ENCODE peak calls at places on chromosomes 7 and 10, in four cellular contexts. R is right lobe of liver, G is hepatocyte, I is A673. A is an unnamed sample. For H3K9me3 and H3K4me1, the result is how much of the 10 kb centered on the place peaks cover.

GRCh38 chr7:80858141-80858903 is 60.5 kb downstream of the SEMA3C start:
- DNase-seq in R (no peak), G (peak), I (no peak), A (no peak)

GRCh38 chr7:129949292-129950133 is 3.2 kb downstream of the UBE2H start:
- DNase-seq in R (no peak), G (peak), I (peak), A (no peak)

GRCh38 chr7:116708248-116708647 is 36.3 kb downstream of the MET start:
- DNase-seq in R (no peak), G (no peak), I (no peak), A (no peak)

GRCh38 chr10:95236068-95236903 is 42.2 kb downstream of the ACSM6 start:
- DNase-seq in R (no peak), G (no peak), I (peak), A (no peak)

GRCh38 chr7:134394046-134394445 is 64.9 kb downstream of the AKR1B1 start:
- DNase-seq in R (no peak), G (no peak), I (no peak), A (no peak)

GRCh38 chr10:77201135-77202111 is 436.2 kb downstream of the KCNMA1 start:
- DNase-seq in R (no peak), G (no peak), I (no peak), A (no peak)

GRCh38 chr10:28444031-28444430 is 88.9 kb upstream of the WAC start:
- DNase-seq in R (no peak), G (no peak), I (no peak), A (no peak)

GRCh38 chr7:128387663-128388485 is 21.9 kb downstream of the IMPDH1 start:
- DNase-seq in R (peak), G (peak), I (peak), A (peak)

GRCh38 chr7:35285799-35286198 is 31.9 kb upstream of the TBX20 start:
- DNase-seq in R (no peak), G (no peak), I (no peak), A (no peak)
- TF ChIP-seq CTCF in R (no peak), G (no peak), I (no peak), A (no peak)

DNA sequence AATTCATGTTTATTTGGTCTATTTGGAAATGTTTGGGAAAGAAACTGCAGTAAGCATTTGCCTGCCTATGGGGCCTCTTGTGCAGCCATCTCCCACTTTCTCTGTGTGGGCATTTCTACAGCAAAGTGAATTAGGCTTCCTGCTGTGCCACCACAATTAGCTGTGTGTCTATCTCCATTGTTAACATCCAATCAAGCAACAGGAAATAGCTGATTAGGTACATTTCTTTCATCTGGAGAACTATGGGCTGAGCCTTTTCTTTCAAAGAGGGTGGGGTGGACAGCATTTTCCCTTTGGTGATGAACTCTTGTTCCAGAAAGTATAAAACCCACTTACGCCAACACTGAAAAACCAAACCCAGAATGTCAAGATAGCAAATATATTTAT is 640.0 kb downstream of the ACTR3B start:
- DNase-seq in R (no peak), G (no peak), I (no peak), A (no peak)
- H3K9me3 ChIP-seq in R (under half), G (under half), I (under half), A (under half)

GRCh38 chr10:122471531-122472177 is 10.3 kb downstream of the HTRA1 start:
- DNase-seq in R (no peak), G (no peak), I (no peak), A (peak)

GRCh38 chr10:122475581-122475980 is 14.2 kb downstream of the HTRA1 start:
- DNase-seq in R (no peak), G (no peak), I (no peak), A (peak)

GRCh38 chr10:122474145-122474739 is 12.9 kb downstream of the HTRA1 start:
- DNase-seq in R (no peak), G (no peak), I (no peak), A (peak)

GRCh38 chr10:122475130-122475529 is 13.8 kb downstream of the HTRA1 start:
- DNase-seq in R (no peak), G (no peak), I (no peak), A (no peak)

DNA sequence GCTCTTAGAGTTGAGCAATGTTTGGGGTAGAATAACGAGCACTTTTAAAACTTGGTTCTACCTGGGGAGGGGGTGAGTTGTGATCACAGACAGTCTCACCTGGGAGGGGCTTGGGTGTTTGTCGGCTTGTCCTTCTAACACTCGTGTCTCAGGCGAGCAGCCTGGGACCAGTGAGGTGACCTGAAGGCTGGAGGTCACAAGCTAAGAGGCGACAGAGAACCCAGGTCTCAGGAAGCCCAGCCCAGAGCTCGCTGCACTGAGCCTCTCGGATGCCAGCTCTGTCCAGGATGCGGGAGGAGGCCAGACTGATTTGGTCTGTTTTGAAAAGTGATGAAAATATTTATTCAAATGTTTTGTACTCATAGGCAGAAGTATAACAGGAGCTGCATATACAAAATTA is 11.8 kb downstream of the HTRA1 start:
- DNase-seq in R (no peak), G (no peak), I (no peak), A (peak)
- H3K4me1 ChIP-seq in R (under half), G (under half), I (under half), A (under half)

DNA sequence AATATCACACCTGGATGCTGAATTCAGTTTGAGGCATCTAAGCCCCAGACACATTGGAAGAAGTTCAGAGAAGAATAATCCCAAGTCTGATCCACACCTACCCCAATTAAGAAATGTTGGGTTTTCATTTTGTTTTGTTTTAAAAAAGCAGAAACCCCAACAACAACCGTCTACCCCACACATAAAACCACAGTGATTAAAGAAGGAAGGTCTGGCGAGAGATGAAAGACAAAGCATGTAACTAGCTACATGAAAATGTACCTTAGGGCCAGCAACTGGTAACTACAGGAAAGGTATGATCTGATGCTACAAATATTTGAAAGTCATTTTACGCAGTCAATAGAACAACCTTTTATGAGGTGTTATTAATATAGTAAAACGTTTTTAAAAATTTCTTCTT is 1112.3 kb downstream of the GATA3 start:
- DNase-seq in R (no peak), G (no peak), I (no peak), A (no peak)
- TF ChIP-seq CTCF in R (no peak), G (no peak), I (no peak), A (no peak)

DNA sequence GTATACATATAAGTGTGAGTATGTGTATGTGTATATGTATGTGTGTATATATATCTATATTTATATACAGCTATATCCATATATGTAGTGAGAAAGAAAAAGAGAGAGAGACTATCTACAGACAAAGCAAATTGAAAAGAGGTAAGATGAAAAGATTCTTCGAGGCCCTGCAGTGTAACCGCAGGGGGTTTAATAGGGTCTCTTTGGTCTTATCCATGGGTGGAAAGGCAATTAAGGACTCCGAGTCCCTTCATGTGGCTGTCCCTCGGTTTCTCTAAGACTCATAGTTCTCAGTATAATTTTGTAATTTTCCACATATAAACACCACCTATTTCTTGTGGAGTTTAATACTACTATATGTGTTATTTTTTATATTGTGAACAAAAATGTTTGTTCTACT is 50.6 kb upstream of the JAZF1 start:
- DNase-seq in R (no peak), G (no peak), I (no peak), A (no peak)
- H3K9me3 ChIP-seq in R (under half), G (under half), I (under half), A (under half)

DNA sequence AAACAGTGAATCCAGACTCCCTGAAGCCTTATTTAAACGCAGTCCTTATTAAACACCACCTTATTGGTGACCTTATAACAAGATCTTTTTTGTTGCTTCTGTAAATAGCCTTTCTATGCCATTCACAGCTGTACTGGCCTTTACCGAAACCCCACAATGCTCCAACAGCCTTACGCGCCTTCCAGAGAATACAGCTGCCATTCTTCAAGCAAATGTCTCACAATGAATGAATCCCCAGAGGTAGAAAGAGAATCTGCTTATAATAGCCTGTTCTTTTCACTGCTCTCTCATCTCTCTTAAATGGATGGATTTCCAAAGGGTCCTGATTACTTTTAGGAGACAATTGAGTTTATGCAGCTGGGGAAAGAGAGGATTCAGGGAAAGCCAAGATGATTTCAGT is 183.0 kb upstream of the PDE1C start:
- DNase-seq in R (no peak), G (no peak), I (no peak), A (no peak)
- H3K4me1 ChIP-seq in R (under half), G (under half), I (under half), A (under half)

GRCh38 chr10:9608592-9608991 is 1409.1 kb upstream of the CELF2 start:
- DNase-seq in R (no peak), G (peak), I (no peak), A (no peak)
- TF ChIP-seq CTCF in R (no peak), G (peak), I (peak), A (no peak)

DNA sequence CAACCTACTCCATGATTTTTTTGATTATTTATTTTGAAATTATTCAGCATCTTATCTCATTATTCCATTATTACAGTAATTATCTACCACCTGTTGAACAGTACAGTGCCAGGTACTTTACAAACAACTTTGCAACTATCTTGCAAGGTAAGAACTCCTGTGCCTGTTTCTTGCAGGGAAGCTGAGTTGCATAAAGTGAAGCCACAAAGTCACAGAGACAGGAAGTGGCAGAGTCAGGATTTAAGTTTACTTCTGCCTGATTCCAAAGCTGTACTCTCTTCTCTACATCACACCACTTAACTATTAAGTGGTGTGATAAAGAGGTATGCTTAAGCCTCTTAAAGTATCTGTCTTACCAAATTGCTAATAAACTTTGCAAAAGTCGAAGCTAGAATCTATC is 80.1 kb downstream of the LRRTM3 start:
- DNase-seq in R (no peak), G (no peak), I (no peak), A (no peak)
- H3K9me3 ChIP-seq in R (under half), G (under half), I (under half), A (under half)

GRCh38 chr7:141590666-141591065 is 39.5 kb downstream of the AGK start:
- DNase-seq in R (no peak), G (no peak), I (no peak), A (no peak)
- H3K4me1 ChIP-seq in R (under half), G (under half), I (under half), A (under half)

GRCh38 chr7:143889068-143889467 is 12.9 kb downstream of the TCAF1 start:
- DNase-seq in R (no peak), G (no peak), I (no peak), A (no peak)

GRCh38 chr7:143890558-143890957 is 11.4 kb downstream of the TCAF1 start:
- DNase-seq in R (no peak), G (no peak), I (no peak), A (no peak)

GRCh38 chr7:143891457-143891856 is 10.5 kb downstream of the TCAF1 start:
- DNase-seq in R (no peak), G (no peak), I (no peak), A (no peak)

GRCh38 chr7:143896667-143897066 is 5.3 kb downstream of the TCAF1 start:
- DNase-seq in R (no peak), G (no peak), I (no peak), A (no peak)

GRCh38 chr7:143892527-143893300 is 9.3 kb downstream of the TCAF1 start:
- DNase-seq in R (no peak), G (no peak), I (peak), A (no peak)
- TF ChIP-seq CTCF in R (peak), G (no peak), I (peak), A (no peak)